ENCODE peak calls at places on chromosomes 1 and 21, in seven cellular contexts. T, X, U, K, S, B and F are unnamed samples. For H3K4me1, the result is how much of the 10 kb centered on the place peaks cover.

GRCh38 chr1:180901221-180901990 is 11.3 kb upstream of the KIAA1614 start:
- DNase-seq in T (no peak), U (no peak), K (no peak), X (no peak), S (no peak), B (no peak), F (no peak)

GRCh38 chr1:145846191-145846590 is 761 bp downstream of the NUDT17 start:
- DNase-seq in X (peak), S (no peak), T (no peak), K (no peak), B (no peak), U (peak), F (no peak)

GRCh38 chr1:178946416-178946815 is 75.5 kb upstream of the ANGPTL1 start:
- DNase-seq in S (no peak), B (no peak), T (no peak), K (no peak), X (no peak), U (no peak), F (no peak)

GRCh38 chr1:9286556-9286955 is 6.1 kb upstream of the SPSB1 start:
- DNase-seq in K (peak), X (no peak), B (no peak), U (no peak), S (no peak), T (no peak), F (no peak)

GRCh38 chr1:39886757-39887231 is 3.5 kb upstream of the TRIT1 start:
- DNase-seq in U (no peak), S (no peak), B (no peak), X (no peak), T (no peak), K (no peak), F (no peak)

GRCh38 chr1:80054129-80054528 is 1047.6 kb upstream of the ADGRL4 start:
- DNase-seq in X (peak), K (no peak), T (no peak), S (no peak), B (no peak), U (peak), F (no peak)

GRCh38 chr1:101309334-101310221 is 72.8 kb downstream of the S1PR1 start:
- DNase-seq in U (peak), S (peak), T (peak), X (peak), K (peak), B (peak), F (peak)

GRCh38 chr1:225767591-225768540 is 9.8 kb upstream of the SRP9 start:
- DNase-seq in U (peak), T (peak), S (peak), B (peak), X (no peak), K (peak), F (no peak)

GRCh38 chr1:203270448-203270847 is 34.9 kb upstream of the BTG2 start:
- DNase-seq in X (no peak), U (no peak), T (no peak), B (no peak), K (no peak), S (no peak), F (no peak)

GRCh38 chr1:64750092-64750491 is 5.2 kb downstream of the RAVER2 start:
- DNase-seq in U (no peak), T (no peak), S (no peak), B (no peak), K (no peak), X (no peak), F (no peak)

GRCh38 chr1:204992499-204992898 is 50.5 kb upstream of the CNTN2 start:
- DNase-seq in B (no peak), S (peak), K (no peak), X (no peak), T (peak), U (no peak), F (no peak)

GRCh38 chr1:37653906-37654305 is 19.2 kb upstream of the RSPO1 start:
- DNase-seq in X (no peak), U (no peak), S (no peak), K (no peak), T (no peak), B (no peak), F (no peak)

GRCh38 chr21:27104749-27105439 is 138.0 kb upstream of the ADAMTS5 start:
- DNase-seq in S (no peak), B (no peak), T (no peak), U (no peak), K (no peak), X (no peak), F (no peak)

GRCh38 chr1:43284065-43284464 is 1.3 kb downstream of the C1orf210 start:
- DNase-seq in K (peak), S (no peak), X (no peak), U (no peak), T (no peak), B (no peak), F (no peak)

GRCh38 chr1:56526571-56527174 is 52.7 kb downstream of the PLPP3 start:
- DNase-seq in B (no peak), X (no peak), U (no peak), K (no peak), T (no peak), S (no peak), F (no peak)

GRCh38 chr1:83769594-83770321 is 229.2 kb downstream of the TTLL7 start:
- DNase-seq in U (no peak), K (no peak), T (no peak), S (no peak), X (no peak), B (no peak), F (no peak)

GRCh38 chr1:83770322-83770661 is 228.6 kb downstream of the TTLL7 start:
- DNase-seq in S (no peak), K (no peak), U (no peak), X (no peak), T (no peak), B (no peak), F (no peak)

GRCh38 chr1:83769072-83769471 is 229.9 kb downstream of the TTLL7 start:
- DNase-seq in K (no peak), S (no peak), X (no peak), B (no peak), T (no peak), U (no peak), F (no peak)

GRCh38 chr1:83775977-83776603 is 222.8 kb downstream of the TTLL7 start:
- DNase-seq in U (no peak), B (no peak), K (no peak), S (no peak), X (no peak), T (no peak), F (no peak)

GRCh38 chr1:83773059-83773458 is 225.9 kb downstream of the TTLL7 start:
- DNase-seq in X (no peak), U (no peak), B (no peak), K (no peak), T (no peak), S (no peak), F (no peak)
- H3K4me1 ChIP-seq in X (under half), U (under half), B (under half), K (under half), T (under half), S (under half), F (under half)

DNA sequence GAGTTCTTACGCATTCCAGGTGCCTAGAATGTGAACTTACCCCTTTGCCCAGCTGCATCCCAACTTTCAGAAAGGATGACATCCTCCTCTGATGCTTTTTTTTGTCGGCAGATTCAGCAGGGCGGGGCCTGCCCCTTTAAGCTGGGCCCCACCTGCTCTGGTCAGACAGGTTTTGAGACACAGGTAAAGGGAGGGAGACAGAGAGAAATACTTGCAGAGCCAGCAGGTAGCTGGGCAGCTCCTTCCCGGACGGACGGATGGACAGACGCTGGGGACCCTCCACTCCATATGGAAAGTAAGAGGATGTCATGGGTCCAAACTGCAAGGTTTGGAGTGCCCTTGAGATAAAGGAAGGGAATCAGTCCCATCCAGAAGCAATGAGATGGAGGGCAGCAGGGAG is at the start of gene TMEM79:
- DNase-seq in X (no peak), T (no peak), B (no peak), S (no peak), U (peak), K (no peak), F (peak)
- H3K4me3 ChIP-seq in X (peak), T (peak), B (peak), S (peak), U (peak), K (peak), F (peak)

GRCh38 chr1:117621316-117621715 is 15.5 kb downstream of the TENT5C start:
- DNase-seq in S (no peak), K (no peak), U (no peak), T (no peak), B (no peak), X (no peak), F (no peak)

GRCh38 chr1:117620440-117620839 is 14.6 kb downstream of the TENT5C start:
- DNase-seq in K (no peak), B (no peak), T (no peak), X (no peak), U (no peak), S (no peak), F (no peak)

GRCh38 chr1:117616356-117616755 is 10.5 kb downstream of the TENT5C start:
- DNase-seq in X (no peak), U (no peak), B (peak), S (no peak), K (peak), T (peak), F (no peak)

GRCh38 chr1:117616967-117617366 is 11.1 kb downstream of the TENT5C start:
- DNase-seq in S (no peak), B (no peak), K (no peak), T (no peak), U (no peak), X (no peak), F (no peak)

DNA sequence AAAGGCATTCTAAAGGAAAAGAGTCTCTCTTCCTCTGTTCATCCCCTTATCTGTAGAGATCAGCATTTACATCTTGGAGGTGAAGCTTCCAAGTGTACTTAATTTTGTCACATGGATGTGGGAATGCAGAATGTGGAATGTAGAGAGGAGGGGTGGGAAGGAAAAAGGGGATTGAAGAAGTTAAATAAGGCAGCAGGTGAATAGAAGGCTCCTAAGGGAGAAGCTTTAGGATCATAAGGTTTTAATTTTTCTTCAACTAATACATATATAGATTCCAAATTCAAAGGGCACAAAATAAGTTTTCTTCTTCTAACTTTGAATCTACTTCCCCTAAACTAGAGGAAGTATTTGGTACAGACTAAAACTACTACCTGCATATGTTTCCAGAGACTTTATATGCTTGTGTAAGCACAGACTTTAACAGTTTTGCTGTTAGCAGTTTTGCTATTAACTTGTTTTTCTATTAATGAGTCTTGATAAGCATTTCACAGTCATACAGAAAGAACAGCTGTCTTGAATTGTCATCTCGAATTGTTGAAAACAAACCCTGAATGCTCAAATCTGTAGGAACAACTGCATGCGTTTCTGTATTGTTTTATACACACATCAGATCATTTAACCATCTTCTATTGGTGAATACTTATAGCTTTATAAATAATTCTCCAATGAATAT is 12.7 kb downstream of the TENT5C start:
- DNase-seq in X (no peak), B (no peak), T (no peak), S (no peak), U (no peak), K (no peak), F (no peak)
- H3K4me1 ChIP-seq in X (under half), B (half or more), T (half or more), S (under half), U (under half), K (under half), F (under half)

GRCh38 chr1:2797741-2798016 is 3.8 kb downstream of the TTC34 start:
- DNase-seq in T (no peak), B (no peak), X (no peak), K (no peak), S (no peak), U (no peak), F (no peak)
- H3K4me3 ChIP-seq in T (no peak), B (no peak), X (no peak), K (no peak), S (no peak), U (no peak), F (no peak)

GRCh38 chr1:199287632-199288031 is 648.8 kb downstream of the PTPRC start:
- DNase-seq in S (no peak), B (no peak), X (no peak), T (no peak), U (no peak), K (no peak), F (no peak)
- H3K4me1 ChIP-seq in S (under half), B (under half), X (under half), T (under half), U (under half), K (under half), F (under half)

GRCh38 chr1:87336623-87337067 is 8.0 kb downstream of the LMO4 start:
- DNase-seq in K (no peak), S (no peak), X (no peak), B (no peak), T (no peak), U (no peak), F (no peak)
- H3K4me3 ChIP-seq in K (no peak), S (peak), X (no peak), B (no peak), T (peak), U (peak), F (peak)

GRCh38 chr1:201739054-201739453 is 89.9 kb upstream of the IPO9 start:
- DNase-seq in T (no peak), K (no peak), B (no peak), S (no peak), U (no peak), X (no peak), F (no peak)
- H3K4me1 ChIP-seq in T (half or more), K (under half), B (under half), S (under half), U (under half), X (under half), F (under half)

GRCh38 chr1:153293480-153293775 is 19.3 kb downstream of the PGLYRP3 start:
- DNase-seq in T (no peak), K (no peak), S (no peak), U (no peak), B (no peak), X (no peak), F (no peak)
- H3K4me3 ChIP-seq in T (no peak), K (no peak), S (no peak), U (no peak), B (no peak), X (no peak), F (no peak)